ENCODE peak calls at places on chromosomes 13 and 19, in seven cellular contexts. T is HCT116, R is GM12878, L is HepG2, U is SK-N-SH, W is K562, X is H1. Z is an unnamed sample.

GRCh38 chr13:42812311-42812710 is 30.9 kb downstream of the FAM216B start:
- DNase-seq in W (no peak), U (no peak), L (no peak), T (no peak), X (no peak), R (no peak), Z (peak)

GRCh38 chr13:39527961-39528720 is 74.9 kb downstream of the LHFPL6 start:
- DNase-seq in L (no peak), U (peak), R (no peak), X (no peak), W (no peak), T (peak), Z (peak)

GRCh38 chr13:46698910-46699460 is 98.0 kb downstream of the ESD start:
- DNase-seq in R (no peak), L (no peak), T (no peak), X (no peak), U (peak), W (peak), Z (no peak)

GRCh38 chr13:20475927-20476691 is 49.5 kb downstream of the CRYL1 start:
- DNase-seq in X (no peak), U (no peak), W (no peak), T (no peak), L (no peak), R (peak), Z (no peak)

GRCh38 chr19:18932216-18932841 is 8.7 kb downstream of the HOMER3 start:
- DNase-seq in T (peak), W (peak), X (peak), R (no peak), U (peak), L (no peak), Z (peak)

GRCh38 chr19:41299046-41299754 is 10.8 kb upstream of the CCDC97 start:
- DNase-seq in L (no peak), X (no peak), R (no peak), T (no peak), U (no peak), W (no peak), Z (no peak)

GRCh38 chr19:38506723-38507550 is 73.4 kb downstream of the RYR1 start:
- DNase-seq in X (peak), L (peak), W (peak), T (peak), R (peak), U (peak), Z (peak)

GRCh38 chr19:45498411-45499195 is at the start of gene PPM1N:
- DNase-seq in U (no peak), X (peak), L (no peak), R (no peak), T (no peak), W (peak), Z (no peak)

GRCh38 chr13:40146063-40146462 is 490.6 kb downstream of the COG6 start:
- DNase-seq in W (no peak), U (no peak), X (peak), T (no peak), R (no peak), L (no peak), Z (no peak)

GRCh38 chr19:35144600-35145436 is 1.8 kb downstream of the FXYD7 start:
- DNase-seq in L (no peak), T (no peak), W (peak), R (no peak), U (no peak), X (peak), Z (no peak)

GRCh38 chr13:74372511-74372910 is 238.3 kb upstream of the KLF12 start:
- DNase-seq in W (no peak), L (no peak), T (no peak), U (no peak), X (no peak), R (no peak), Z (no peak)

GRCh38 chr19:51361228-51361627 is 5.0 kb downstream of the ETFB start:
- DNase-seq in W (no peak), X (no peak), T (no peak), R (no peak), L (no peak), U (no peak), Z (no peak)

GRCh38 chr19:21638776-21639175 is 128.6 kb downstream of the ZNF100 start:
- DNase-seq in W (no peak), X (no peak), T (no peak), R (no peak), L (no peak), U (no peak), Z (no peak)

GRCh38 chr19:49338691-49339363 is 3.6 kb downstream of the CD37 start:
- DNase-seq in X (peak), T (no peak), U (peak), R (no peak), W (peak), L (no peak), Z (peak)

GRCh38 chr13:60019119-60019993 is 144.4 kb downstream of the DIAPH3 start:
- DNase-seq in U (no peak), T (no peak), L (peak), R (peak), X (no peak), W (no peak), Z (no peak)

GRCh38 chr13:94192576-94192975 is 286.9 kb downstream of the DCT start:
- DNase-seq in L (peak), R (no peak), X (peak), U (no peak), T (no peak), W (peak), Z (peak)

GRCh38 chr13:102028198-102028597 is 373.6 kb downstream of the FGF14 start:
- DNase-seq in L (no peak), T (no peak), W (no peak), U (no peak), R (no peak), X (no peak), Z (no peak)

GRCh38 chr13:64180756-64181155 is 2765.1 kb upstream of the PCDH20 start:
- DNase-seq in W (no peak), R (no peak), X (no peak), L (no peak), T (no peak), U (no peak), Z (no peak)
- TF ChIP-seq JUND in W (no peak), R (no peak), X (no peak), L (no peak), T (no peak), U (no peak), Z (no peak)

GRCh38 chr13:34698953-34699352 is 243.1 kb upstream of the NBEA start:
- DNase-seq in W (no peak), X (no peak), L (no peak), R (no peak), U (no peak), T (no peak), Z (no peak)
- TF ChIP-seq JUND in W (no peak), X (no peak), L (no peak), R (no peak), U (no peak), T (no peak), Z (no peak)

DNA sequence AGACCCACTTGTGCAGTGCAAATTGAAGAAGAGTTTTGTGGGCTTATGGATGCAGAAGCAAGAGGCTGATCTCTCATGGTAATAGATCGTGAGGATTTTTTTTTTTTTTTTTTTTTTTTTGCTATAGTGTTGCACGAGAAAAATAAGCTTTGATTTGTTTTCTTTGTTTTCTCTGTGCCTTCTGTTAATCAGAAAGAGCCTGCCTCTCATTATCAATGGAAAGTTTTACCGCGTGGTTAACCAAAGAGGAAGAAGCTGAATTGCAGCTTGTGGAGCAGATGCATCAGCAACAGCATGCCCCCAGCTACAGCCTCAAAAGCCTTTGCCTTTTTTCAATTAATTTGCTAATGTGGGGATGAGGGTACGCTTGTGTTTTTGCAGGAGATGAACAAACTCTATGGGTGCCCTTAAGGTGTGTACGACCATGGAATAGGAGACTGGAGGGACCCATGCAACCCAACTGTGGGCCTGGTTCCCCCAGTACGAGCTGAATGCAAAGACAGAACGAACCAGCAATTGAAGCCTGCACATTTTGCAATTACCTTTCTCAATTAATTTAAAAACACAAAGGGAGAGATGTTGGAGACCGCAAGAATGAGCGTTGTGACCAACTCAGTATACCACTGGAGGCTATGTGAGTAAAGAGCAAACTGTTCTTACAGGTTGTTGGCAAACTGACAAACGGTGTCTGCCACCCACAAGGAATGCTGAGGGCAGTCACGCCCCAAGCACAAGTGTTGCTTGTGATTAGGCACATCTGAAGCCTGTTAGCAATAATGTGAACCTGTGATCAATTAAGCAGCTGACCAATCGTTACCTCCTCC is 58.6 kb upstream of the SPRY2 start:
- DNase-seq in W (no peak), L (no peak), R (peak), T (no peak), U (no peak), X (no peak), Z (peak)
- TF ChIP-seq JUND in W (no peak), L (no peak), R (no peak), T (no peak), U (no peak), X (no peak), Z (no peak)

DNA sequence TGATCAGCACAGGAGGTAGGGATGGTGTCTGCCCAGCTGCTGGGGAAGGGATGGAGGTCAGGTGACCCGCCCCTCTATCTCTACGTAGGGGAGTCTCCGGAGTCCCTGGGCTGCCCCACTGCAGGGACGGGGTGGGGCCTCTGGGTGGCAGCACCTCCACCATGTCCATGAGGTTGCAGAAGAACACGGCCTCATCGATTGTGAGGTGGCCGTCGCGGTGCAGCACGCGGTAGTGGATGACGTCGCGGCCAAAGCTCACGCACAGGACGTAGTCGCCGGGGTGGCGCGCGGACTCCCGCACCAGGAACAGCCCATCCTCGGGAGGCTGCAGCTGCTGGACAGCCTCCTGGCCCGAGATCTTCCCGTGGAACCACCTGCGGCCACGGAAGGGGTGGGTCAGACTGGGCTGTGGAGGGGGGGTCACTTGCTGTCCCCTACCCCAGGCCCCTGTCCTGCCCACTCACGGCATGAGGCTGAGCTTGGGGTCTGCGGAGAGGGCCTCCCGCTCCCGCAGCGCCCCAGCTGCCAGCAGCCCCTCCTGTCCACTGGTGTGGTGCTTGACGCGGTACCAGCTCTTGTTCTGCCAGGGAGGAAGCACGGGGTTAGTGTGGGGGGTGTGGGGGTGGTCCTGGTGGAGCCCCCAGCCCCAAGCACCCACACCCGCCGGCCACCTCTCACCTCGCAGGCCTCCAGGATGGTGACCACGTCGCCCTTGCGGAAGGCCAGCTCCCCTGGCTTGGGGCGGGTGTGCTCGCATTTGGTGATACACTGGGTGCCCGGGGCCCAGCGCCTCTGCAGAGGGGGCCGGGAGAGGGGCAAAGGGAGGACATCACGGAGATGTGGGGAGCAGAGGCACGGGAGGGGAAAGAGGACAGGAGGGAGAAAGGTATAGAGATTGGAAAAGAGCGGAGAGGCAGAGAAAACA is 2.3 kb downstream of the MATK start:
- DNase-seq in U (peak), R (no peak), L (peak), X (peak), W (peak), T (no peak), Z (no peak)
- TF ChIP-seq JUND in U (no peak), R (no peak), L (no peak), X (peak), W (no peak), T (no peak), Z (no peak)

DNA sequence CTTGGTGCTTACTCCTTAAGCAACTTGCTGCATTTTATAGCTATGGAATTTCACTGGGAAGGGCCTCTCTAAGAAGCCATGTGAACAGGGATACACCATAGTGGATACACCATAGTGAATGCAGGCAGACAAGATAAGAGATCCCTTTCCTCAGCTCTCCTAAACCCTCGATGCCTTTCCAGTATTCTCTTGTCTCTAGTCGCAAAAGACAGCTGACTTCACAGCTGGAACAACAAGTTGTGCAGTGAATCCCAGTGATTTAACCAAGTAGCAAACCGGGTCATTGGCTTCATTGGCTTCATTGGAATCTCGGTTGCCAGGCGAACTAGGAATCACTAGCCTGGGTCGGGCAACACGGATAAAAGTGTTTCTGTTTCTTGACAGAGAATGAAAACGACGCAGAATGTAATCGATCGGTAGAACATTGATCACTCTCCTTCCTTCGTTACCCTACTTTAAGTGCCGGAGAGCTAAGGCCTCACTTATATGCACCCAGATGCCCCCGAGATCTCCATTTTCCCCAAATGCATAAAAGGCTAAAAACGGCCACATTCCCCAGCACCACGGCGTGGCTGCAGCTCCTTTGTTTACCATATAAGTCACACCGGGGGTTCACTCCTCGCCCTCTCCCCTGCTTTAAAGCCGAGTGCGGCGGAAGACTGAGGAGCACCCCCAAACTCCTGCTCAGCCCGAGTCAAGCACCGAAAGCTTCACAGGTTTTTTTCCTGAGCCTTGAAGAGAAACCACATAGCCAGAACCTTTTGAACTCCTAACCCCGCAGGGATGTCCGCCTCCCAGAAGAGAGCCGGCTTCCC is 674 bp downstream of the TRPC4 start:
- DNase-seq in W (no peak), R (no peak), U (no peak), X (peak), L (no peak), T (no peak), Z (no peak)
- TF ChIP-seq JUND in W (no peak), R (no peak), U (no peak), X (no peak), L (no peak), T (no peak), Z (no peak)

GRCh38 chr13:111895896-111896821 is 170.8 kb upstream of the SOX1 start:
- DNase-seq in L (no peak), T (no peak), X (peak), R (no peak), W (no peak), U (no peak), Z (no peak)

GRCh38 chr13:111893071-111893606 is 173.8 kb upstream of the SOX1 start:
- DNase-seq in L (no peak), X (peak), W (no peak), U (no peak), T (no peak), R (no peak), Z (no peak)

GRCh38 chr13:111897178-111897845 is 169.6 kb upstream of the SOX1 start:
- DNase-seq in X (peak), W (no peak), R (no peak), T (no peak), U (no peak), L (no peak), Z (no peak)

GRCh38 chr13:111897846-111898215 is 169.1 kb upstream of the SOX1 start:
- DNase-seq in W (no peak), X (no peak), L (no peak), T (no peak), R (no peak), U (no peak), Z (no peak)

GRCh38 chr13:111893607-111894443 is 173.1 kb upstream of the SOX1 start:
- DNase-seq in L (no peak), T (no peak), X (peak), W (no peak), R (no peak), U (no peak), Z (no peak)
- TF ChIP-seq JUND in L (no peak), T (no peak), X (no peak), W (no peak), R (no peak), U (no peak), Z (no peak)

GRCh38 chr13:66076417-66076816 is 1153.7 kb downstream of the PCDH9 start:
- DNase-seq in R (no peak), W (peak), X (no peak), T (no peak), U (no peak), L (no peak), Z (no peak)
- TF ChIP-seq JUND in R (no peak), W (no peak), X (no peak), T (no peak), U (no peak), L (no peak), Z (no peak)

Z was measured in T47D.